ENCODE peak calls at places on chromosomes 16 and 17, in nine cellular contexts. K, W, O, T, X, S, H, G and A are unnamed samples.

GRCh38 chr16:53872248-53873221 is 168.6 kb downstream of the FTO start:
- DNase-seq in X (no peak), T (peak), G (no peak), H (no peak), O (peak), K (no peak), S (no peak), W (no peak), A (no peak)

GRCh38 chr17:332558-333322 is 19.9 kb downstream of the RPH3AL start:
- DNase-seq in T (no peak), H (no peak), W (peak), X (peak), K (peak), G (peak), O (peak), S (no peak), A (no peak)

GRCh38 chr17:76479515-76480048 is 12.2 kb downstream of the AANAT start:
- DNase-seq in K (no peak), H (no peak), G (no peak), S (no peak), X (no peak), T (no peak), W (no peak), O (no peak), A (no peak)

GRCh38 chr17:60604686-60605334 is 4.8 kb downstream of the PPM1D start:
- DNase-seq in W (no peak), G (no peak), H (no peak), T (no peak), K (no peak), X (no peak), O (peak), S (no peak), A (no peak)

GRCh38 chr17:28738680-28739384 is 5.0 kb upstream of the TRAF4 start:
- DNase-seq in X (no peak), G (no peak), T (no peak), O (no peak), H (no peak), W (no peak), K (no peak), S (peak), A (no peak)

GRCh38 chr16:65754799-65755691 is 611.4 kb upstream of the CDH5 start:
- DNase-seq in W (peak), X (no peak), K (no peak), H (no peak), T (peak), S (no peak), O (peak), G (peak), A (no peak)

GRCh38 chr17:75099881-75100595 is 9.7 kb upstream of the ARMC7 start:
- DNase-seq in O (no peak), S (no peak), G (no peak), W (no peak), H (no peak), T (no peak), K (no peak), X (no peak), A (no peak)

GRCh38 chr17:47802341-47803022 is 19.1 kb downstream of the OSBPL7 start:
- DNase-seq in G (no peak), K (peak), S (peak), X (peak), W (no peak), T (no peak), O (peak), H (peak), A (peak)

GRCh38 chr16:81036751-81037350 is 1.2 kb downstream of the ATMIN start:
- DNase-seq in H (no peak), S (no peak), G (no peak), X (no peak), T (no peak), W (no peak), O (no peak), K (no peak), A (no peak)

GRCh38 chr17:36907407-36907806 is 29.9 kb upstream of the LHX1 start:
- DNase-seq in S (no peak), O (no peak), T (no peak), H (no peak), K (no peak), W (no peak), X (no peak), G (no peak), A (no peak)

GRCh38 chr16:8346291-8346690 is 244.0 kb downstream of the TMEM114 start:
- DNase-seq in G (no peak), W (no peak), K (no peak), S (no peak), X (no peak), T (no peak), H (peak), O (no peak), A (no peak)

GRCh38 chr17:1110844-1111598 is 68.8 kb downstream of the ABR start:
- DNase-seq in O (peak), S (no peak), W (peak), X (peak), G (no peak), H (peak), T (peak), K (peak), A (peak)

GRCh38 chr17:19305261-19305660 is 57.3 kb downstream of the B9D1 start:
- DNase-seq in S (no peak), K (no peak), W (peak), T (no peak), X (no peak), H (no peak), G (no peak), O (no peak), A (no peak)

GRCh38 chr17:30235386-30236296 is at the start of gene SLC6A4:
- DNase-seq in S (no peak), X (no peak), T (no peak), W (no peak), O (no peak), K (no peak), H (peak), G (no peak), A (peak)

GRCh38 chr16:23700509-23700908 is 12.5 kb downstream of the ERN2 start:
- DNase-seq in H (no peak), O (no peak), S (no peak), X (no peak), K (no peak), G (no peak), W (no peak), T (no peak), A (no peak)

GRCh38 chr17:10429416-10430045 is 7.8 kb upstream of the MYH8 start:
- DNase-seq in S (no peak), W (no peak), X (no peak), G (no peak), H (no peak), T (no peak), K (no peak), O (peak), A (no peak)

GRCh38 chr16:57531253-57531575 is 5.2 kb downstream of the CCDC102A start:
- DNase-seq in K (peak), W (peak), S (no peak), O (no peak), T (no peak), H (no peak), G (peak), X (no peak), A (peak)

GRCh38 chr17:77445030-77445907 is 304.5 kb downstream of the SEC14L1 start:
- DNase-seq in K (no peak), O (peak), S (peak), X (peak), G (peak), T (no peak), H (no peak), W (peak), A (no peak)

GRCh38 chr17:40491486-40491885 is 9.9 kb downstream of the TNS4 start:
- DNase-seq in G (no peak), O (no peak), W (no peak), H (no peak), T (no peak), K (no peak), S (no peak), X (no peak), A (no peak)

GRCh38 chr16:84652565-84652964 is 4.3 kb downstream of the KLHL36 start:
- DNase-seq in T (no peak), H (no peak), G (no peak), S (peak), W (no peak), K (no peak), X (no peak), O (no peak), A (no peak)

GRCh38 chr16:1035066-1035415 is 37.5 kb upstream of the SSTR5 start:
- DNase-seq in O (no peak), S (no peak), W (no peak), H (no peak), G (no peak), T (no peak), K (no peak), X (no peak), A (no peak)

GRCh38 chr17:27983853-27984252 is 58.6 kb upstream of the NLK start:
- DNase-seq in K (no peak), X (no peak), W (no peak), G (no peak), H (no peak), S (no peak), T (no peak), O (no peak), A (no peak)

GRCh38 chr17:17716837-17717523 is 35.7 kb downstream of the RAI1 start:
- DNase-seq in H (no peak), K (no peak), O (no peak), S (no peak), T (no peak), G (no peak), X (no peak), W (no peak), A (no peak)

GRCh38 chr17:77571562-77571981 is 386.9 kb upstream of the TNRC6C start:
- DNase-seq in S (peak), T (no peak), K (no peak), G (no peak), H (peak), W (no peak), O (peak), X (no peak), A (no peak)

GRCh38 chr17:77189148-77189547 is 48.4 kb downstream of the SEC14L1 start:
- DNase-seq in T (no peak), G (no peak), H (no peak), S (peak), X (no peak), O (no peak), W (no peak), K (no peak), A (no peak)

GRCh38 chr16:89357460-89357859 is 132.9 kb downstream of the ANKRD11 start:
- DNase-seq in X (no peak), S (no peak), W (no peak), K (no peak), H (peak), T (no peak), G (no peak), O (no peak), A (no peak)

GRCh38 chr17:65627892-65628622 is 66.6 kb upstream of the AXIN2 start:
- DNase-seq in W (peak), K (peak), S (no peak), X (no peak), O (peak), G (peak), H (no peak), T (peak), A (no peak)

GRCh38 chr17:58272367-58273280 is 8.1 kb downstream of the MPO start:
- DNase-seq in H (no peak), S (no peak), G (no peak), O (no peak), W (no peak), X (no peak), T (no peak), K (no peak), A (no peak)

GRCh38 chr17:56125830-56126819 is 27.1 kb upstream of the ANKFN1 start:
- DNase-seq in T (peak), H (peak), X (no peak), K (no peak), S (no peak), W (no peak), G (no peak), O (peak), A (no peak)

GRCh38 chr16:88737298-88738166 is 31.2 kb downstream of the CTU2 start:
- DNase-seq in H (peak), X (no peak), O (peak), G (peak), W (peak), K (peak), T (peak), S (peak), A (no peak)

GRCh38 chr17:17971431-17972125 is 622 bp downstream of the TOM1L2 start:
- DNase-seq in G (peak), K (no peak), S (peak), O (no peak), X (peak), W (peak), T (no peak), H (peak), A (no peak)

GRCh38 chr16:83849434-83849833 is 41.7 kb downstream of the HSBP1 start:
- DNase-seq in W (no peak), T (no peak), K (no peak), X (no peak), S (no peak), H (no peak), O (no peak), G (no peak), A (no peak)

GRCh38 chr16:11391576-11391975 is 46.3 kb downstream of the RMI2 start:
- DNase-seq in W (peak), X (no peak), S (no peak), H (no peak), G (no peak), K (no peak), O (no peak), T (no peak), A (no peak)

GRCh38 chr16:55494994-55495421 is 13.9 kb upstream of the LPCAT2 start:
- DNase-seq in X (peak), H (peak), S (no peak), K (no peak), G (no peak), T (peak), O (peak), W (peak), A (no peak)

GRCh38 chr17:49928126-49928800 is 40.7 kb upstream of the DLX4 start:
- DNase-seq in K (no peak), H (no peak), S (no peak), G (no peak), T (no peak), X (no peak), W (no peak), O (no peak), A (no peak)
- H3K27ac ChIP-seq in K (no peak), H (no peak), S (no peak), G (no peak), T (no peak), X (no peak), W (no peak), O (no peak), A (no peak)

GRCh38 chr16:50305441-50306061 is 39.2 kb downstream of the ADCY7 start:
- DNase-seq in X (peak), O (no peak), G (peak), K (peak), S (no peak), T (no peak), H (no peak), W (peak), A (peak)

GRCh38 chr16:50303041-50303604 is 36.8 kb downstream of the ADCY7 start:
- DNase-seq in H (no peak), O (peak), W (peak), S (no peak), K (peak), G (peak), X (no peak), T (no peak), A (peak)

GRCh38 chr16:50302472-50303005 is 36.2 kb downstream of the ADCY7 start:
- DNase-seq in X (peak), K (no peak), H (no peak), T (no peak), S (no peak), O (no peak), G (peak), W (peak), A (peak)

GRCh38 chr16:50304467-50305440 is 38.4 kb downstream of the ADCY7 start:
- DNase-seq in W (peak), O (no peak), G (peak), H (no peak), K (peak), T (no peak), X (peak), S (no peak), A (peak)

GRCh38 chr16:50303605-50304466 is 37.5 kb downstream of the ADCY7 start:
- DNase-seq in K (peak), O (peak), T (no peak), G (peak), H (no peak), W (peak), X (peak), S (no peak), A (peak)
- TF ChIP-seq CTCF in K (no peak), O (no peak), T (no peak), G (no peak), H (no peak), W (no peak), X (no peak), S (no peak), A (no peak)

GRCh38 chr17:80775863-80776262 is 215.8 kb upstream of the CHMP6 start:
- DNase-seq in O (no peak), S (no peak), K (no peak), W (no peak), G (no peak), T (no peak), H (no peak), X (no peak), A (no peak)

GRCh38 chr17:80772906-80773242 is 218.8 kb upstream of the CHMP6 start:
- DNase-seq in X (peak), G (no peak), W (no peak), H (no peak), T (no peak), O (no peak), K (no peak), S (no peak), A (no peak)

GRCh38 chr17:80774643-80775281 is 216.9 kb upstream of the CHMP6 start:
- DNase-seq in X (peak), T (no peak), W (peak), K (no peak), S (peak), O (no peak), H (no peak), G (no peak), A (no peak)

GRCh38 chr17:80773243-80773991 is 218.2 kb upstream of the CHMP6 start:
- DNase-seq in K (no peak), W (peak), S (no peak), T (no peak), G (no peak), X (peak), H (no peak), O (peak), A (no peak)

GRCh38 chr17:80774146-80774545 is 217.5 kb upstream of the CHMP6 start:
- DNase-seq in W (peak), X (peak), O (peak), S (no peak), G (no peak), T (no peak), K (no peak), H (no peak), A (no peak)
- H3K4me3 ChIP-seq in W (no peak), X (no peak), O (no peak), S (peak), G (no peak), T (no peak), K (no peak), H (no peak), A (no peak)

DNA sequence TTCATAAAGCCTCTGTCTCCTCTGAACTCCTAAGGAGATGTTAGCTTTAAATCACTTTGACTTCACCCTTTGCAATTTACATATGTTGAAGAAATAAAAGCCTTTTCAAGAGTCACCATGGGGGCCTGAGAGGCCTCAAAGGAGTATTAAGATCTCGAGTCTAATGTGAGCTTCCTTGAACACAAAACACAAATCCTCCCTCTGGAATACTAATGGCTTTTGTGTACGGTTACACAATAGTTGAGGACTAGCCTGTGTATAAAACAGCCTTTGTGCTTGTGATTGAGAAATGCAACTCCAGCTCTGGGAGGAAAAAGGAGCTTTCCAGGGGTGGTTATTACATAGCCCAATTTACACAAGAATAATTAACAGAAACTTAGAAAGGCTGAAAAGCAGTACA is 1140.2 kb downstream of the CDH11 start:
- DNase-seq in O (no peak), K (no peak), G (no peak), T (no peak), H (no peak), S (no peak), X (no peak), W (no peak), A (no peak)
- H3K27ac ChIP-seq in O (no peak), K (no peak), G (no peak), T (no peak), H (no peak), S (no peak), X (no peak), W (no peak), A (no peak)

GRCh38 chr16:13392341-13392740 is 490.9 kb downstream of the SHISA9 start:
- DNase-seq in G (no peak), S (no peak), K (no peak), T (no peak), X (no peak), O (no peak), W (no peak), H (no peak), A (no peak)
- TF ChIP-seq CTCF in G (no peak), S (no peak), K (no peak), T (no peak), X (no peak), O (no peak), W (no peak), H (no peak), A (no peak)

GRCh38 chr17:3911271-3912053 is 4.8 kb downstream of the P2RX1 start:
- DNase-seq in X (no peak), H (no peak), G (no peak), T (no peak), O (no peak), W (no peak), S (peak), K (no peak), A (no peak)

GRCh38 chr17:3907483-3908216 is 8.6 kb downstream of the P2RX1 start:
- DNase-seq in X (no peak), S (no peak), K (no peak), W (no peak), O (no peak), T (no peak), H (no peak), G (no peak), A (no peak)

GRCh38 chr17:3909257-3909656 is 7.0 kb downstream of the P2RX1 start:
- DNase-seq in W (no peak), X (no peak), T (no peak), O (no peak), G (no peak), K (no peak), H (no peak), S (no peak), A (no peak)

GRCh38 chr17:3912827-3913226 is 3.4 kb downstream of the P2RX1 start:
- DNase-seq in G (no peak), S (no peak), H (no peak), W (no peak), O (no peak), X (no peak), K (no peak), T (no peak), A (no peak)

GRCh38 chr17:3910420-3911270 is 5.6 kb downstream of the P2RX1 start:
- DNase-seq in T (no peak), S (no peak), K (no peak), O (no peak), X (no peak), G (no peak), W (no peak), H (no peak), A (no peak)
- H3K4me3 ChIP-seq in T (no peak), S (no peak), K (no peak), O (no peak), X (no peak), G (no peak), W (no peak), H (no peak), A (no peak)

GRCh38 chr17:81277938-81278693 is 17.0 kb downstream of the SLC38A10 start:
- DNase-seq in X (no peak), W (no peak), O (peak), H (no peak), K (no peak), G (peak), S (no peak), T (no peak), A (no peak)
- H3K27ac ChIP-seq in X (no peak), W (peak), O (peak), H (no peak), K (peak), G (peak), S (no peak), T (no peak), A (peak)

GRCh38 chr17:38562903-38563302 is 42.8 kb downstream of the SRCIN1 start:
- DNase-seq in X (no peak), O (no peak), G (no peak), S (no peak), H (no peak), W (no peak), T (no peak), K (no peak), A (no peak)

GRCh38 chr17:38563362-38564253 is 42.1 kb downstream of the SRCIN1 start:
- DNase-seq in X (no peak), T (no peak), H (peak), O (no peak), S (no peak), K (no peak), W (no peak), G (no peak), A (no peak)

GRCh38 chr17:38565853-38566665 is 39.7 kb downstream of the SRCIN1 start:
- DNase-seq in W (no peak), K (no peak), H (no peak), O (no peak), G (no peak), X (no peak), S (no peak), T (no peak), A (no peak)

GRCh38 chr17:38564869-38565268 is 40.9 kb downstream of the SRCIN1 start:
- DNase-seq in X (no peak), S (no peak), H (peak), W (no peak), O (no peak), T (no peak), K (no peak), G (no peak), A (no peak)

GRCh38 chr17:38564254-38564605 is 41.5 kb downstream of the SRCIN1 start:
- DNase-seq in T (no peak), O (no peak), K (no peak), S (no peak), W (no peak), X (no peak), G (no peak), H (no peak), A (no peak)
- TF ChIP-seq CTCF in T (no peak), O (no peak), K (no peak), S (no peak), W (no peak), X (no peak), G (no peak), H (no peak), A (no peak)